ENCODE peak calls at places on chromosomes 1 and 21, in five cellular contexts. F, V, A, L and P are unnamed samples.

GRCh38 chr1:156376958-156377919 is 8.2 kb downstream of the RHBG start:
- DNase-seq in A (no peak), F (no peak), L (peak; percentile 38), V (no peak), P (no peak)

GRCh38 chr1:12457771-12458170 is 160.2 kb downstream of the DHRS3 start:
- DNase-seq in V (no peak), L (no peak), A (peak; percentile 42), F (peak; percentile 57), P (no peak)

GRCh38 chr1:18536943-18537342 is 56.2 kb downstream of the KLHDC7A start:
- DNase-seq in F (no peak), L (no peak), A (no peak), V (no peak), P (no peak)

GRCh38 chr1:213669964-213670691 is 317.6 kb upstream of the PROX1 start:
- DNase-seq in A (no peak), L (no peak), V (no peak), F (no peak), P (no peak)

GRCh38 chr1:2019162-2019542 is at the start of gene GABRD:
- DNase-seq in F (no peak), L (peak; percentile 19), A (no peak), V (no peak), P (no peak)

GRCh38 chr1:30715216-30715615 is 8.2 kb downstream of the MATN1 start:
- DNase-seq in L (no peak), A (no peak), F (no peak), V (no peak), P (no peak)

GRCh38 chr1:72837781-72838180 is 555.4 kb upstream of the NEGR1 start:
- DNase-seq in A (no peak), L (no peak), V (no peak), F (no peak), P (no peak)

GRCh38 chr1:15847893-15848142 is 311 bp downstream of the SPEN start:
- DNase-seq in A (no peak), F (no peak), V (no peak), L (no peak), P (no peak)

GRCh38 chr21:27796106-27796505 is 829.2 kb upstream of the ADAMTS5 start:
- DNase-seq in L (no peak), A (peak; percentile 79), F (no peak), V (peak; percentile 64), P (no peak)

GRCh38 chr1:237393632-237394031 is 351.6 kb downstream of the RYR2 start:
- DNase-seq in F (no peak), V (no peak), L (no peak), A (no peak), P (no peak)

GRCh38 chr1:185813401-185813979 is 79.3 kb downstream of the HMCN1 start:
- DNase-seq in F (no peak), L (peak; percentile 70), A (peak; percentile 83), V (peak; percentile 39), P (no peak)

GRCh38 chr1:190000365-190000872 is 477.2 kb downstream of the BRINP3 start:
- DNase-seq in V (no peak), L (peak; percentile 50), F (no peak), A (no peak), P (no peak)

GRCh38 chr1:167517535-167518330 is 596 bp downstream of the CD247 start:
- DNase-seq in F (no peak), L (peak; percentile 15), A (peak; percentile 8), V (no peak), P (no peak)

GRCh38 chr1:47727051-47727708 is 270.0 kb downstream of the TRABD2B start:
- DNase-seq in L (no peak), V (no peak), F (no peak), A (no peak), P (no peak)

GRCh38 chr1:56758135-56758534 is 61.1 kb downstream of the FYB2 start:
- DNase-seq in V (no peak), L (peak; percentile 40), F (no peak), A (no peak), P (peak; percentile 14)

DNA sequence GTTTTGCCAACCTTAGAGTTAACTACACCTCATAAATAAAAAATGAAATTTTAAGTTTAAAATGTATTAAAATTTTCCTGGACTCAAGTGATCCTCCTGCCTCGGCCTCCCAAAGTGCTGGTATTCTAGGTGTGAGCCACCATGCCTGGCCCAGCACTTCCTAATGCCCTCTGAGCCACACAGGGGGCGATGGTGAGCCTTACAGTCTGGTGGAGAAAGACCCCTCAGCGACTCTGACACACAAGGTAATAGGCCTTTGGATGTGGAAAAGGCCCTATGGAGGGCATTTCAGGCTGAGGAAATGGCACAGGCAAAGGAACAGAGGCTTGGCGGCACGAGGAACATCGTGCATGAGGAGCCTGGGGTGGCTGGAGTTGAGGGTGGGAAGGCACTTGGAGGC is 6.7 kb downstream of the CITED4 start:
- DNase-seq in A (no peak), L (no peak), F (no peak), V (no peak), P (no peak)
- TF ChIP-seq CTCF in A (peak; percentile 34), L (no peak), F (no peak), V (peak; percentile 32), P (no peak)

DNA sequence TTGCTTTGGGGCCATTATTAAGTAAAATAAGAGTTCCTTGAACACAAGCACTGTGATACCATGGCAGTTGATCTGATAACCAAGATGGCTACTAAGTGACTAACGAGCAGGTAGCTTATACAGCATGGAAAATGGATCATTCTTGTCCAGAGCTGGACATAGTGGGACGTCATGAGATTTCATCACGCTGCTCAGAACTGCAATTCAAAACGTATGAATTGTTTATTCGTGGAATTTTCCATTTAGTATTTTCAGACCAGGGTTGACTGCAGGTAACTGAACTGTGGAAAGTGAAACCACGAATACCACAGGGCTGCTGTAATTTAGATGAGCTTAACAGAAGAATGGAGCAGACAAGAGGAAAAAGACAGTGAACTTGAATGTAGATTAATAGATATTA is 38.9 kb downstream of the CCDC18 start:
- DNase-seq in F (no peak), V (no peak), A (no peak), L (no peak), P (no peak)
- H3K4me3 ChIP-seq in F (no peak overlapping the region), V (no peak overlapping the region), A (no peak overlapping the region), L (no peak overlapping the region), P (no peak overlapping the region)

GRCh38 chr1:231604276-231604621 is 22.3 kb upstream of the DISC1 start:
- DNase-seq in V (no peak), A (no peak), F (no peak), L (no peak), P (no peak)
- TF ChIP-seq CTCF in V (no peak), A (no peak), F (no peak), L (no peak), P (no peak)

GRCh38 chr1:26111530-26112406 is at the start of gene PDIK1L:
- DNase-seq in F (peak; percentile 92), V (peak; percentile 98), A (peak; percentile 96), L (peak; percentile 98), P (peak; percentile 97)

GRCh38 chr1:26112407-26112775 is 767 bp downstream of the PDIK1L start:
- DNase-seq in F (no peak), V (no peak), A (no peak), L (no peak), P (no peak)

GRCh38 chr1:26110731-26111529 is 694 bp upstream of the PDIK1L start:
- DNase-seq in V (peak; percentile 65), F (peak; percentile 76), L (peak; percentile 80), A (peak; percentile 68), P (peak; percentile 85)

GRCh38 chr1:26114165-26114927 is 2.7 kb downstream of the PDIK1L start:
- DNase-seq in V (no peak), F (no peak), L (no peak), A (no peak), P (no peak)

DNA sequence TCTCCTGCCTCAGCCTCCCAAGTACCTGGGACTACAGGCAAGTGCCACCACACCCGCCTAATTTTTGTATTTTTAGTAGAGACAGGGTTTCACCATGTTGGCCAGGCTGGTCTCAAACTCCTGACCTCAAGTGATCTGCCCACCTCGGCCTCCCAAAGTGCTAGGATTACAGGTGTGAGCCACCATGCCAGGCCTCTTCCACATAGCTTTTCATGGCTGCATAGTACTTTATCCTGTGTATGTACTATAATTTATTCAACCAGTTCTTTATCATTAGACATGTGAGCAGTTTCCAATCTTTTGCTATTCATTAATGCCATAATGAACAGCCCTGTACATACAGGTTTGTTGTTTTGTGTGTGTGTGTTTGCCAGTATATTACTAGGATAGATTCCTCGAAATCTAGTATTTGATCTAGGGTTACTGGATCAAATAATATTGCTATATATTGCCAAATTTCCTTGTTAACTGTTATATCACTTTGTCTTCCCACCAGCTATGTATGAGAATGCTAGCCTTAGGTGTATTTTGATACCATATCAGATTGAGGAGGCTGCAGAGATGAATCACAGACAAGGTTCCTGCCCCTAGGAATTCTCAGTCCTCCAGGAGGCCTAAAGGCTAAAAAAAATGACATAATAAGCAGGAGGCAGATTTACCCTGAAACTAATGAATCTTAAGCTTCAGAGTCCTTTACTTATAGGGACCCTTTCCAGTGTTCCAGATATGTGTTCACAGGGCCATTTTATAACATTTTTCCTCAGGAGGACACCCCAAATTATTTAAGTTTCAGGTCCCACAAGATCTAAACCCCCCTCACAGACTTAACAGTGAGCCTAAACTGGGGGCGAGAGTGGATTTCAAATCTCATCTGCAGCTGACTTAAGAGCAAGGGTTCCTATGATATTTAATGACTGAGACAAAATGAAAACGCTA is 2.1 kb upstream of the PDIK1L start:
- DNase-seq in A (no peak), L (no peak), V (no peak), F (no peak), P (no peak)
- H3K4me3 ChIP-seq in A (no peak overlapping the region), L (no peak overlapping the region), V (no peak overlapping the region), F (no peak overlapping the region), P (no peak overlapping the region)

DNA sequence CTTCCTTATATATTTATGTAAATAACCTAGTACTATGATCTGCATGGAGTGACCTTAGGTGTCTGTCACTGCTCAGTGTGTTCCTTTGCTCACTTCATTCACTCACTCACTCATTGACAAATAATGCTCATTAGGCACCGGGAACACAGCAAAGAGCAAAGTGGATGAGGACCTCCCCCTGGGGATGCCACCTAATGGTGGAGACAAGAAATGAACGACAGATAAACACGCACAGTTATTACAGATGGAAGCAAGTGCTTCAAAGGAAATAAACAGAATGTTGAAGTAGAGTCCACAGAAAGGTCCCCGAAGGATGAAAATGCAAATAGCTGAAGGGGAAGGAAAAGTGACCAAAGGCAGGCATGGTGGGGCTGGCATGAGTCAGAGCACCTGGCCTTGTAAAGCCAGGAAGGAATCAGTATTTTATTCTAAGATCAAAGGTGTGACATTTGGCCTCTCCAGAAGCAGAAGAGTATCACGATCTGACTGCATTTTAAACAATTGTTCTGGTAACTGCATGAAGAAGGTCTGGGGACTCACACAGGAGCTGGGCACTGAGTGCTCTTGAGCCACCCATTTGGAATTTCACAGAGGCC is 23.1 kb downstream of the MAB21L3 start:
- DNase-seq in A (no peak), F (no peak), V (no peak), L (no peak), P (no peak)
- TF ChIP-seq CTCF in A (peak; percentile 25), F (no peak), V (no peak), L (peak; percentile 23), P (no peak)